ENCODE peak calls at places on chromosome 20, in six cellular contexts. S is foreskin fibroblast; C is AG04450; E is tibial artery; F is activated CD8-positive, alpha-beta memory T cell treated with anti-CD3 and anti-CD28 coated beads, Interleukin-2, amount 50 U/mL, for 4 hours; O is fibroblast of villous mesenchyme. P is an unnamed sample.

GRCh38 chr20:63808145-63808724 is 22.8 kb downstream of the ZBTB46 start:
- DNase-seq in S (no peak), C (no peak), E (no peak), F (no peak), O (no peak), P (no peak)

GRCh38 chr20:38301283-38301682 is 2.7 kb upstream of the BPI start:
- DNase-seq in S (no peak), C (no peak), E (no peak), F (no peak), O (no peak), P (no peak)

GRCh38 chr20:48163521-48163920 is 378.2 kb upstream of the SULF2 start:
- DNase-seq in S (no peak), C (no peak), E (no peak), F (no peak), O (no peak), P (peak)

GRCh38 chr20:45863543-45864470 is 6.4 kb downstream of the ZSWIM3 start:
- DNase-seq in S (no peak), C (no peak), E (no peak), F (no peak), O (no peak), P (no peak)

GRCh38 chr20:20729563-20729962 is 17.1 kb upstream of the RALGAPA2 start:
- DNase-seq in S (no peak), C (no peak), E (no peak), F (no peak), O (no peak), P (no peak)

GRCh38 chr20:9255171-9255570 is 186.3 kb downstream of the PLCB4 start:
- DNase-seq in S (no peak), C (no peak), E (no peak), F (no peak), O (no peak), P (no peak)

GRCh38 chr20:49717693-49718092 is 4.0 kb upstream of the B4GALT5 start:
- DNase-seq in S (no peak), C (no peak), E (no peak), F (no peak), O (no peak), P (peak)

GRCh38 chr20:56875052-56875663 is 246.1 kb downstream of the TFAP2C start:
- DNase-seq in S (peak), C (peak), E (no peak), F (no peak), O (peak), P (peak)

GRCh38 chr20:33701629-33702450 is 15.7 kb upstream of the E2F1 start:
- DNase-seq in S (no peak), C (no peak), E (no peak), F (no peak), O (no peak), P (no peak)

GRCh38 chr20:50303573-50304500 is 113.2 kb downstream of the CEBPB start:
- DNase-seq in S (peak), C (no peak), E (peak), F (no peak), O (peak), P (no peak)

GRCh38 chr20:41172296-41173140 is 35.2 kb downstream of the PLCG1 start:
- DNase-seq in S (peak), C (no peak), E (peak), F (no peak), O (no peak), P (no peak)

GRCh38 chr20:46895906-46896242 is 1.2 kb downstream of the EYA2 start:
- DNase-seq in S (no peak), C (no peak), E (no peak), F (no peak), O (no peak), P (no peak)

GRCh38 chr20:56343861-56344381 is 14.9 kb upstream of the FAM210B start:
- DNase-seq in S (no peak), C (no peak), E (no peak), F (peak), O (peak), P (peak)